ENCODE peak calls at places on chromosomes 2 and 18, in ten cellular contexts. X is SK-N-SH treated with all-trans-retinoic acid at 6 μM for 48 hours; C is right cardiac atrium; H is pancreas; E is A549; K is CD4-positive, alpha-beta T cell; A is upper lobe of left lung; P is psoas muscle; S is HCT116; Q is heart right ventricle. G is an unnamed sample.

GRCh38 chr2:150639917-150640538 is 152.6 kb upstream of the RND3 start:
- ATAC-seq in X (no peak), C (peak), H (no peak), E (peak), K (no peak), A (no peak), P (no peak), S (no peak), Q (peak), G (no peak)

GRCh38 chr2:153232474-153232873 is 246.1 kb downstream of the RPRM start:
- ATAC-seq in X (no peak), C (no peak), H (no peak), E (no peak), K (no peak), A (no peak), P (no peak), S (peak), Q (no peak), G (no peak)

GRCh38 chr2:45571940-45572339 is 39.1 kb downstream of the SRBD1 start:
- ATAC-seq in X (no peak), C (no peak), H (no peak), E (no peak), K (no peak), A (no peak), P (no peak), S (no peak), Q (no peak), G (no peak)

GRCh38 chr18:14925281-14925709 is 177.3 kb downstream of the ANKRD30B start:
- ATAC-seq in X (peak), C (peak), H (no peak), E (no peak), K (no peak), A (no peak), P (no peak), S (no peak), Q (peak), G (no peak)

GRCh38 chr2:18067980-18068379 is 189.5 kb downstream of the KCNS3 start:
- ATAC-seq in X (no peak), C (peak), H (no peak), E (no peak), K (no peak), A (no peak), P (no peak), S (no peak), Q (peak), G (no peak)

GRCh38 chr2:51789908-51790307 is 758.0 kb upstream of the NRXN1 start:
- ATAC-seq in X (no peak), C (no peak), H (no peak), E (no peak), K (no peak), A (no peak), P (no peak), S (no peak), Q (no peak), G (no peak)

GRCh38 chr18:6221602-6222014 is 193.1 kb downstream of the L3MBTL4 start:
- ATAC-seq in X (no peak), C (no peak), H (no peak), E (no peak), K (no peak), A (peak), P (no peak), S (no peak), Q (no peak), G (no peak)

GRCh38 chr2:127392133-127392827 is 4.5 kb upstream of the MAP3K2 start:
- ATAC-seq in X (no peak), C (no peak), H (no peak), E (no peak), K (no peak), A (no peak), P (no peak), S (no peak), Q (no peak), G (no peak)

GRCh38 chr2:217650716-217651360 is 352.0 kb downstream of the TNS1 start:
- ATAC-seq in X (peak), C (peak), H (peak), E (peak), K (peak), A (peak), P (peak), S (peak), Q (peak), G (no peak)

GRCh38 chr2:232058063-232058877 is 96.8 kb downstream of the DIS3L2 start:
- ATAC-seq in X (no peak), C (no peak), H (no peak), E (no peak), K (no peak), A (no peak), P (no peak), S (no peak), Q (no peak), G (no peak)

GRCh38 chr2:22037274-22037673 is 913.5 kb downstream of the TDRD15 start:
- ATAC-seq in X (no peak), C (no peak), H (no peak), E (no peak), K (no peak), A (no peak), P (no peak), S (no peak), Q (peak), G (no peak)

GRCh38 chr2:34241905-34242740 is 643.0 kb upstream of the FAM98A start:
- ATAC-seq in X (no peak), C (no peak), H (peak), E (no peak), K (no peak), A (peak), P (no peak), S (no peak), Q (no peak), G (no peak)

GRCh38 chr2:200416878-200417277 is 93.0 kb downstream of the KCTD18 start:
- ATAC-seq in X (no peak), C (no peak), H (no peak), E (no peak), K (no peak), A (no peak), P (no peak), S (no peak), Q (no peak), G (no peak)

GRCh38 chr18:35071819-35072247 is 30.6 kb downstream of the MAPRE2 start:
- ATAC-seq in X (no peak), C (peak), H (no peak), E (no peak), K (no peak), A (no peak), P (peak), S (no peak), Q (peak), G (peak)

GRCh38 chr2:232887171-232887850 is 17.2 kb downstream of the SNORC start:
- ATAC-seq in X (peak), C (no peak), H (no peak), E (peak), K (no peak), A (no peak), P (no peak), S (no peak), Q (no peak), G (no peak)

GRCh38 chr18:73896685-73897084 is 250.9 kb downstream of the FBXO15 start:
- ATAC-seq in X (no peak), C (no peak), H (no peak), E (no peak), K (no peak), A (no peak), P (no peak), S (no peak), Q (no peak), G (no peak)

G was measured in stimulated activated memory B cell treated with anti-CD40 and anti-IgM and Interleukin-4, amounts not matched to agents 10 μg/mL and 1 μg/mL and 100 μg/mL, for 72 hours.